ENCODE peak calls at places on chromosome 6, in nine cellular contexts. One of them, this sample, is unnamed.

GRCh38 chr6:83199865-83200230 is 6.7 kb downstream of the RWDD2A start:
- DNase-seq in NB4: no peak
- DNase-seq in MV-4-11: no peak
- DNase-seq in GM20000: no peak
- DNase-seq in stimulated activated naive CD8-positive, alpha-beta T cell treated with anti-CD3 and anti-CD28 coated beads, Interleukin-15, amount 100 ng/mL, for 72 hours: no peak
- DNase-seq in activated T-helper 1 cell treated with anti-CD3 and anti-CD28 coated beads, Interleukin-2, amount 50 U/mL, for 16 hours: no peak
- DNase-seq in NCI-H1105 treated with DMSO at 0.1 percent for 48 hours: no peak
- DNase-seq in amygdala: no peak
- DNase-seq in AG04450: peak; percentile 47
- DNase-seq in this sample: no peak

GRCh38 chr6:130394238-130394637 is 28.4 kb downstream of the TMEM200A start:
- DNase-seq in NB4: no peak
- DNase-seq in MV-4-11: no peak
- DNase-seq in GM20000: no peak
- DNase-seq in stimulated activated naive CD8-positive, alpha-beta T cell treated with anti-CD3 and anti-CD28 coated beads, Interleukin-15, amount 100 ng/mL, for 72 hours: no peak
- DNase-seq in activated T-helper 1 cell treated with anti-CD3 and anti-CD28 coated beads, Interleukin-2, amount 50 U/mL, for 16 hours: no peak
- DNase-seq in NCI-H1105 treated with DMSO at 0.1 percent for 48 hours: no peak
- DNase-seq in amygdala: no peak
- DNase-seq in AG04450: no peak
- DNase-seq in this sample: no peak

GRCh38 chr6:154403803-154404202 is 47.2 kb upstream of the IPCEF1 start:
- DNase-seq in NB4: no peak
- DNase-seq in MV-4-11: peak; percentile 0
- DNase-seq in GM20000: no peak
- DNase-seq in stimulated activated naive CD8-positive, alpha-beta T cell treated with anti-CD3 and anti-CD28 coated beads, Interleukin-15, amount 100 ng/mL, for 72 hours: no peak
- DNase-seq in activated T-helper 1 cell treated with anti-CD3 and anti-CD28 coated beads, Interleukin-2, amount 50 U/mL, for 16 hours: no peak
- DNase-seq in NCI-H1105 treated with DMSO at 0.1 percent for 48 hours: peak; percentile 27
- DNase-seq in amygdala: no peak
- DNase-seq in AG04450: no peak
- DNase-seq in this sample: no peak

GRCh38 chr6:53710788-53711187 is 45.2 kb upstream of the KLHL31 start:
- DNase-seq in NB4: no peak
- DNase-seq in MV-4-11: no peak
- DNase-seq in GM20000: no peak
- DNase-seq in stimulated activated naive CD8-positive, alpha-beta T cell treated with anti-CD3 and anti-CD28 coated beads, Interleukin-15, amount 100 ng/mL, for 72 hours: no peak
- DNase-seq in activated T-helper 1 cell treated with anti-CD3 and anti-CD28 coated beads, Interleukin-2, amount 50 U/mL, for 16 hours: no peak
- DNase-seq in NCI-H1105 treated with DMSO at 0.1 percent for 48 hours: no peak
- DNase-seq in amygdala: no peak
- DNase-seq in AG04450: no peak
- DNase-seq in this sample: no peak

GRCh38 chr6:109467696-109468095 is 12.1 kb upstream of the MICAL1 start:
- DNase-seq in NB4: no peak
- DNase-seq in MV-4-11: no peak
- DNase-seq in GM20000: no peak
- DNase-seq in stimulated activated naive CD8-positive, alpha-beta T cell treated with anti-CD3 and anti-CD28 coated beads, Interleukin-15, amount 100 ng/mL, for 72 hours: no peak
- DNase-seq in activated T-helper 1 cell treated with anti-CD3 and anti-CD28 coated beads, Interleukin-2, amount 50 U/mL, for 16 hours: no peak
- DNase-seq in NCI-H1105 treated with DMSO at 0.1 percent for 48 hours: no peak
- DNase-seq in amygdala: no peak
- DNase-seq in AG04450: no peak
- DNase-seq in this sample: no peak

GRCh38 chr6:98885330-98885729 is 51.0 kb downstream of the POU3F2 start:
- DNase-seq in NB4: no peak
- DNase-seq in MV-4-11: no peak
- DNase-seq in GM20000: no peak
- DNase-seq in stimulated activated naive CD8-positive, alpha-beta T cell treated with anti-CD3 and anti-CD28 coated beads, Interleukin-15, amount 100 ng/mL, for 72 hours: no peak
- DNase-seq in activated T-helper 1 cell treated with anti-CD3 and anti-CD28 coated beads, Interleukin-2, amount 50 U/mL, for 16 hours: no peak
- DNase-seq in NCI-H1105 treated with DMSO at 0.1 percent for 48 hours: no peak
- DNase-seq in amygdala: no peak
- DNase-seq in AG04450: no peak
- DNase-seq in this sample: no peak

GRCh38 chr6:162056745-162057144 is 670.8 kb downstream of the PRKN start:
- DNase-seq in NB4: peak; percentile 16
- DNase-seq in MV-4-11: no peak
- DNase-seq in GM20000: no peak
- DNase-seq in stimulated activated naive CD8-positive, alpha-beta T cell treated with anti-CD3 and anti-CD28 coated beads, Interleukin-15, amount 100 ng/mL, for 72 hours: no peak
- DNase-seq in activated T-helper 1 cell treated with anti-CD3 and anti-CD28 coated beads, Interleukin-2, amount 50 U/mL, for 16 hours: no peak
- DNase-seq in NCI-H1105 treated with DMSO at 0.1 percent for 48 hours: no peak
- DNase-seq in amygdala: no peak
- DNase-seq in AG04450: no peak
- DNase-seq in this sample: no peak

GRCh38 chr6:149362289-149362688 is 37.8 kb upstream of the SUMO4 start:
- DNase-seq in NB4: no peak
- DNase-seq in MV-4-11: no peak
- DNase-seq in GM20000: no peak
- DNase-seq in stimulated activated naive CD8-positive, alpha-beta T cell treated with anti-CD3 and anti-CD28 coated beads, Interleukin-15, amount 100 ng/mL, for 72 hours: no peak
- DNase-seq in activated T-helper 1 cell treated with anti-CD3 and anti-CD28 coated beads, Interleukin-2, amount 50 U/mL, for 16 hours: no peak
- DNase-seq in NCI-H1105 treated with DMSO at 0.1 percent for 48 hours: no peak
- DNase-seq in amygdala: no peak
- DNase-seq in AG04450: no peak
- DNase-seq in this sample: peak; percentile 7

GRCh38 chr6:8859501-8859900 is 424.2 kb upstream of the SLC35B3 start:
- DNase-seq in NB4: no peak
- DNase-seq in MV-4-11: no peak
- DNase-seq in GM20000: no peak
- DNase-seq in stimulated activated naive CD8-positive, alpha-beta T cell treated with anti-CD3 and anti-CD28 coated beads, Interleukin-15, amount 100 ng/mL, for 72 hours: no peak
- DNase-seq in activated T-helper 1 cell treated with anti-CD3 and anti-CD28 coated beads, Interleukin-2, amount 50 U/mL, for 16 hours: no peak
- DNase-seq in NCI-H1105 treated with DMSO at 0.1 percent for 48 hours: no peak
- DNase-seq in amygdala: no peak
- DNase-seq in AG04450: no peak
- DNase-seq in this sample: no peak

GRCh38 chr6:119523546-119523945 is 174.0 kb upstream of the MAN1A1 start:
- DNase-seq in NB4: no peak
- DNase-seq in MV-4-11: peak; percentile 13
- DNase-seq in GM20000: no peak
- DNase-seq in stimulated activated naive CD8-positive, alpha-beta T cell treated with anti-CD3 and anti-CD28 coated beads, Interleukin-15, amount 100 ng/mL, for 72 hours: no peak
- DNase-seq in activated T-helper 1 cell treated with anti-CD3 and anti-CD28 coated beads, Interleukin-2, amount 50 U/mL, for 16 hours: no peak
- DNase-seq in NCI-H1105 treated with DMSO at 0.1 percent for 48 hours: no peak
- DNase-seq in amygdala: no peak
- DNase-seq in AG04450: no peak
- DNase-seq in this sample: no peak

GRCh38 chr6:150652848-150653613 is 53.3 kb downstream of the PLEKHG1 start:
- DNase-seq in NB4: no peak
- DNase-seq in MV-4-11: no peak
- DNase-seq in GM20000: no peak
- DNase-seq in stimulated activated naive CD8-positive, alpha-beta T cell treated with anti-CD3 and anti-CD28 coated beads, Interleukin-15, amount 100 ng/mL, for 72 hours: no peak
- DNase-seq in activated T-helper 1 cell treated with anti-CD3 and anti-CD28 coated beads, Interleukin-2, amount 50 U/mL, for 16 hours: no peak
- DNase-seq in NCI-H1105 treated with DMSO at 0.1 percent for 48 hours: no peak
- DNase-seq in amygdala: no peak
- DNase-seq in AG04450: no peak
- DNase-seq in this sample: no peak

GRCh38 chr6:5728726-5729434 is 277.8 kb downstream of the NRN1 start:
- DNase-seq in NB4: peak; percentile 61
- DNase-seq in MV-4-11: no peak
- DNase-seq in GM20000: no peak
- DNase-seq in stimulated activated naive CD8-positive, alpha-beta T cell treated with anti-CD3 and anti-CD28 coated beads, Interleukin-15, amount 100 ng/mL, for 72 hours: no peak
- DNase-seq in activated T-helper 1 cell treated with anti-CD3 and anti-CD28 coated beads, Interleukin-2, amount 50 U/mL, for 16 hours: no peak
- DNase-seq in NCI-H1105 treated with DMSO at 0.1 percent for 48 hours: peak; percentile 7
- DNase-seq in amygdala: no peak
- DNase-seq in AG04450: no peak
- DNase-seq in this sample: no peak

This sample was measured in stimulated activated naive CD4-positive, alpha-beta T cell treated with Interleukin-2 at 50 U/mL for 16 hours.